ENCODE peak calls at places on chromosomes 7 and 10, in four cellular contexts. I, A, P and X are unnamed samples.

GRCh38 chr10:132586731-132587130 is 49.1 kb downstream of the INPP5A start:
- DNase-seq in I (no peak), A (no peak), P (no peak), X (no peak)

GRCh38 chr10:51260376-51260775 is 186.1 kb downstream of the PRKG1 start:
- DNase-seq in I (no peak), A (no peak), P (no peak), X (no peak)

GRCh38 chr10:69636273-69636575 is 6.2 kb downstream of the FAM241B start:
- DNase-seq in I (no peak), A (no peak), P (no peak), X (no peak)

GRCh38 chr10:55627526-55628170 is 733.4 kb downstream of the ZWINT start:
- DNase-seq in I (no peak), A (peak), P (no peak), X (no peak)

GRCh38 chr7:119706608-119707007 is 566.4 kb upstream of the KCND2 start:
- DNase-seq in I (no peak), A (no peak), P (no peak), X (no peak)

GRCh38 chr10:70555371-70555770 is 47.2 kb downstream of the PRF1 start:
- DNase-seq in I (no peak), A (no peak), P (no peak), X (no peak)

GRCh38 chr10:84783386-84783785 is 455.0 kb downstream of the CCSER2 start:
- DNase-seq in I (peak), A (no peak), P (peak), X (no peak)

GRCh38 chr7:4905171-4905570 is 21.7 kb upstream of the RADIL start:
- DNase-seq in I (no peak), A (no peak), P (no peak), X (no peak)

GRCh38 chr10:22617516-22617915 is 96.9 kb downstream of the PIP4K2A start:
- DNase-seq in I (no peak), A (no peak), P (no peak), X (no peak)

GRCh38 chr7:123846217-123846891 is 1.4 kb downstream of the HYAL4 start:
- DNase-seq in I (peak), A (no peak), P (no peak), X (no peak)

GRCh38 chr7:130032698-130033097 is 18.5 kb downstream of the ZC3HC1 start:
- DNase-seq in I (no peak), A (no peak), P (no peak), X (no peak)

GRCh38 chr7:122550545-122550944 is 148.4 kb downstream of the RNF133 start:
- DNase-seq in I (no peak), A (no peak), P (no peak), X (no peak)

GRCh38 chr7:137652721-137653120 is 194.1 kb downstream of the DGKI start:
- DNase-seq in I (peak), A (no peak), P (no peak), X (no peak)

GRCh38 chr10:110746254-110746826 is 102.2 kb downstream of the RBM20 start:
- DNase-seq in I (peak), A (peak), P (peak), X (peak)

DNA sequence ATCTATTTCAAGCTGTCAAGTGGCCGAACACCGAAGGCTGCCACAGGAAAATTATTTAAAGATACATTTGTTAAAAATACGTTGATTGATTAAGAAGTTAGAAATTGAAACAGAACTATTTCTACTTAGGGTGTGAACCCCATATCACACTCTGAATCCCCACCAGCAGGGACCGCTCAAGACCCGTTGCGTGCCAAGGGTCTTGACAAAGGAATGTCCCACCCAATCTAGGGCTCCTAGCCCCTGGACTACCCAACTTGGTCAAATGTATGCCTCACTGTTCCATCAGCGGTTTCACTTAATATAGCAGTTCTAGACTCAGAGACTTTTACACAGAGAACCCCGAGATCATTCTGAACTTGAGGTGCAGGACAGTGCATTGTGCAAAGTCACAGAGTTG is 11.6 kb upstream of the PFKFB3 start:
- DNase-seq in I (no peak), A (no peak), P (no peak), X (no peak)
- TF ChIP-seq CTCF in I (no peak), A (no peak), P (no peak), X (no peak)

GRCh38 chr7:116259156-116259555 is 48.8 kb downstream of the TES start:
- DNase-seq in I (no peak), A (no peak), P (no peak), X (no peak)
- H3K27ac ChIP-seq in I (peak), A (no peak), P (no peak), X (no peak)

GRCh38 chr7:18845700-18846099 is 271.7 kb downstream of the TWIST1 start:
- DNase-seq in I (no peak), A (no peak), P (no peak), X (no peak)

GRCh38 chr7:18846765-18847215 is 270.6 kb downstream of the TWIST1 start:
- DNase-seq in I (no peak), A (no peak), P (no peak), X (no peak)

GRCh38 chr7:18844735-18845134 is 272.7 kb downstream of the TWIST1 start:
- DNase-seq in I (no peak), A (no peak), P (no peak), X (no peak)

GRCh38 chr7:18843979-18844378 is 273.5 kb downstream of the TWIST1 start:
- DNase-seq in I (no peak), A (no peak), P (no peak), X (no peak)

DNA sequence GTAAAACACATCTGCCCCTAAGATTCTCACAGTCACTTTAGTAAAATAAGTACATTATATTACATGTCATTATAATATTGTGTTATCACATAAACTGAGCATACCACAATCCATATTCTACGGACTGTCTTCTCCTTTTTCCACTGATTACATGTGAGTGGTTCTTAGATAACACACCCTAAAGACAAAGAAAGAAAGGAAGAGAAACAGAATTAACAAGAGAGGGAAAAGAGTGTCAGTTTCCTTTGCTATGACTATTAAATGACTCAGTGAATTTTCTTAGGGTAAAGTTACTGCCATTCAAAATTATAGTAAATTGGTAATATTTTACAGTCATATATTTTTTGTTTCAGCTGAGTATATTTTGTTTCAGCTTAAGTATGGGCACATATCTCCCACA is 268.3 kb downstream of the TWIST1 start:
- DNase-seq in I (no peak), A (no peak), P (no peak), X (no peak)
- TF ChIP-seq CTCF in I (no peak), A (no peak), P (no peak), X (no peak)

GRCh38 chr7:45189151-45189970 is 31.8 kb downstream of the RAMP3 start:
- DNase-seq in I (no peak), A (no peak), P (no peak), X (peak)

GRCh38 chr7:45192546-45193177 is 35.1 kb downstream of the RAMP3 start:
- DNase-seq in I (no peak), A (no peak), P (no peak), X (peak)

GRCh38 chr7:45188736-45189135 is 31.1 kb downstream of the RAMP3 start:
- DNase-seq in I (no peak), A (no peak), P (no peak), X (peak)

GRCh38 chr7:45191361-45191760 is 33.8 kb downstream of the RAMP3 start:
- DNase-seq in I (no peak), A (no peak), P (no peak), X (no peak)

GRCh38 chr7:45190406-45191165 is 33.0 kb downstream of the RAMP3 start:
- DNase-seq in I (no peak), A (no peak), P (no peak), X (no peak)
- H3K27ac ChIP-seq in I (no peak), A (no peak), P (no peak), X (no peak)